ENCODE peak calls at places on chromosome 7, in eight cellular contexts. C is testis, V is uterus, T is ovary, B is A549, I is GM12891, P is IMR-90, D is GM12892. S is an unnamed sample.

GRCh38 chr7:88546808-88547207 is 212.7 kb upstream of the ZNF804B start:
- DNase-seq in B (peak), I (no peak), D (no peak), P (no peak), C (peak), V (no peak), T (no peak), S (peak)

GRCh38 chr7:93147358-93147757 is 827 bp downstream of the SAMD9L start:
- DNase-seq in I (peak), B (peak), C (peak), V (no peak), T (no peak), P (peak), D (peak), S (peak)

GRCh38 chr7:30406664-30407425 is 71.7 kb downstream of the NOD1 start:
- DNase-seq in V (no peak), T (no peak), I (no peak), B (no peak), C (no peak), D (no peak), P (no peak), S (no peak)

GRCh38 chr7:6159524-6160011 is 112.9 kb downstream of the CYTH3 start:
- DNase-seq in V (no peak), I (no peak), C (no peak), D (no peak), P (no peak), B (no peak), T (no peak), S (no peak)

GRCh38 chr7:48094861-48095293 is 5.8 kb downstream of the UPP1 start:
- DNase-seq in I (no peak), D (no peak), P (peak), T (no peak), C (no peak), B (no peak), V (no peak), S (no peak)

GRCh38 chr7:38781991-38782390 is 127.0 kb downstream of the VPS41 start:
- DNase-seq in T (no peak), I (no peak), C (no peak), B (no peak), P (no peak), D (no peak), V (no peak), S (no peak)

GRCh38 chr7:25770235-25770634 is 381.8 kb upstream of the NFE2L3 start:
- DNase-seq in C (no peak), T (no peak), B (no peak), P (no peak), I (no peak), V (no peak), D (no peak), S (no peak)

GRCh38 chr7:78605131-78605530 is 806.6 kb downstream of the PHTF2 start:
- DNase-seq in C (no peak), P (peak), V (no peak), I (no peak), B (no peak), D (no peak), T (no peak), S (no peak)

GRCh38 chr7:85074-85945 is 107.1 kb upstream of the FAM20C start:
- DNase-seq in B (no peak), T (no peak), D (no peak), C (peak), V (no peak), I (no peak), P (peak), S (no peak)

GRCh38 chr7:116876664-116877442 is 14.5 kb downstream of the CAPZA2 start:
- DNase-seq in T (peak), D (no peak), B (no peak), C (peak), I (no peak), P (peak), V (peak), S (peak)

GRCh38 chr7:507623-508305 is 11.9 kb downstream of the PDGFA start:
- DNase-seq in I (no peak), B (no peak), D (no peak), C (no peak), T (no peak), V (no peak), P (no peak), S (no peak)

GRCh38 chr7:119935418-119936025 is 337.5 kb upstream of the KCND2 start:
- DNase-seq in C (no peak), V (no peak), T (no peak), D (no peak), B (no peak), I (no peak), P (peak), S (peak)

GRCh38 chr7:75889826-75890225 is 11.0 kb downstream of the RHBDD2 start:
- DNase-seq in T (no peak), I (no peak), V (no peak), P (peak), B (no peak), C (no peak), D (no peak), S (no peak)
- TF ChIP-seq POLR2A in T (no peak), I (no peak), V (no peak), P (no peak), B (no peak), C (no peak), D (no peak), S (no peak)

GRCh38 chr7:1707756-1708611 is 37.9 kb downstream of the ELFN1 start:
- DNase-seq in B (no peak), P (no peak), T (peak), V (no peak), I (peak), C (no peak), D (no peak), S (no peak)
- TF ChIP-seq POLR2A in B (no peak), P (no peak), T (no peak), V (no peak), I (no peak), C (no peak), D (no peak), S (no peak)

GRCh38 chr7:130903358-130903974 is 169.5 kb upstream of the KLF14 start:
- DNase-seq in T (no peak), V (no peak), D (no peak), I (no peak), P (peak), B (no peak), C (no peak), S (no peak)

GRCh38 chr7:130900471-130901076 is 166.6 kb upstream of the KLF14 start:
- DNase-seq in D (no peak), V (no peak), P (no peak), T (no peak), I (no peak), C (no peak), B (no peak), S (no peak)

GRCh38 chr7:130899638-130900401 is 165.8 kb upstream of the KLF14 start:
- DNase-seq in C (no peak), T (no peak), I (no peak), P (no peak), V (no peak), B (no peak), D (no peak), S (no peak)

GRCh38 chr7:130902755-130903357 is 168.8 kb upstream of the KLF14 start:
- DNase-seq in P (peak), V (no peak), C (no peak), D (no peak), I (no peak), T (no peak), B (no peak), S (no peak)

GRCh38 chr7:130901209-130901783 is 167.3 kb upstream of the KLF14 start:
- DNase-seq in T (peak), P (peak), I (no peak), B (peak), C (peak), V (peak), D (no peak), S (no peak)
- TF ChIP-seq POLR2A in T (no peak), P (peak), I (no peak), B (no peak), C (no peak), V (no peak), D (no peak), S (no peak)

GRCh38 chr7:55546826-55547225 is 25.5 kb downstream of the VOPP1 start:
- DNase-seq in V (peak), C (peak), T (peak), I (no peak), P (peak), B (peak), D (no peak), S (peak)

GRCh38 chr7:55549457-55549856 is 22.8 kb downstream of the VOPP1 start:
- DNase-seq in I (no peak), B (no peak), T (no peak), V (no peak), D (no peak), C (no peak), P (no peak), S (no peak)

GRCh38 chr7:55550010-55550409 is 22.3 kb downstream of the VOPP1 start:
- DNase-seq in B (no peak), D (no peak), P (no peak), I (no peak), C (no peak), V (no peak), T (no peak), S (no peak)

GRCh38 chr7:55550838-55551537 is 21.3 kb downstream of the VOPP1 start:
- DNase-seq in B (no peak), I (no peak), D (no peak), C (no peak), V (no peak), T (no peak), P (no peak), S (no peak)

GRCh38 chr7:55548295-55548731 is 24.0 kb downstream of the VOPP1 start:
- DNase-seq in B (no peak), T (no peak), I (no peak), C (no peak), V (no peak), D (no peak), P (no peak), S (no peak)
- TF ChIP-seq POLR2A in B (no peak), T (no peak), I (no peak), C (no peak), V (no peak), D (no peak), P (no peak), S (no peak)

GRCh38 chr7:107564553-107565298 is 955 bp downstream of the DUS4L start:
- DNase-seq in I (no peak), B (no peak), T (no peak), V (no peak), C (no peak), D (no peak), P (peak), S (no peak)

GRCh38 chr7:107563072-107563760 is 504 bp downstream of the COG5 start:
- DNase-seq in V (no peak), I (peak), C (no peak), T (no peak), D (no peak), P (peak), B (peak), S (peak)

GRCh38 chr7:107559864-107560263 is 3.9 kb downstream of the COG5 start:
- DNase-seq in D (no peak), I (no peak), B (no peak), V (no peak), C (no peak), T (no peak), P (peak), S (no peak)

GRCh38 chr7:107560898-107561516 is 2.7 kb downstream of the COG5 start:
- DNase-seq in C (no peak), B (no peak), T (no peak), D (no peak), I (no peak), P (no peak), V (no peak), S (no peak)

GRCh38 chr7:107563761-107564552 is at the start of the genes COG5 and DUS4L:
- DNase-seq in B (peak), T (peak), I (peak), D (peak), V (peak), C (peak), P (peak), S (peak)
- TF ChIP-seq POLR2A in B (peak), T (peak), I (peak), D (peak), V (peak), C (no peak), P (peak), S (peak)

S was measured in erythroblast.